ENCODE peak calls at places on chromosomes 13 and 19, in seven cellular contexts. One of them, this sample, is unnamed. For H3K36me3, the result is how much of the 10 kb centered on the place peaks cover.

GRCh38 chr13:99971576-99972189 is at the start of gene ZIC5:
- DNase-seq in mesenchymal stem cell: no peak
- DNase-seq in endodermal cell: peak
- DNase-seq in neuronal stem cell: peak
- DNase-seq in GM23248: no peak
- DNase-seq in K562: no peak
- DNase-seq in mesendoderm: peak
- DNase-seq in this sample: no peak

GRCh38 chr19:45591004-45591637 is 6.5 kb upstream of the OPA3 start:
- DNase-seq in mesendoderm: peak
- DNase-seq in GM23248: peak
- DNase-seq in neuronal stem cell: no peak
- DNase-seq in mesenchymal stem cell: no peak
- DNase-seq in endodermal cell: peak
- DNase-seq in K562: peak
- DNase-seq in this sample: peak

GRCh38 chr13:51806571-51806970 is 2.6 kb upstream of the DHRS12 start:
- DNase-seq in mesenchymal stem cell: peak
- DNase-seq in endodermal cell: no peak
- DNase-seq in mesendoderm: peak
- DNase-seq in K562: no peak
- DNase-seq in neuronal stem cell: no peak
- DNase-seq in GM23248: peak
- DNase-seq in this sample: no peak

GRCh38 chr19:9849786-9850185 is 14.7 kb downstream of the PIN1 start:
- DNase-seq in mesendoderm: no peak
- DNase-seq in neuronal stem cell: no peak
- DNase-seq in mesenchymal stem cell: no peak
- DNase-seq in K562: no peak
- DNase-seq in endodermal cell: no peak
- DNase-seq in GM23248: no peak
- DNase-seq in this sample: no peak

GRCh38 chr13:26897706-26898550 is 137.3 kb upstream of the GPR12 start:
- DNase-seq in neuronal stem cell: no peak
- DNase-seq in mesenchymal stem cell: no peak
- DNase-seq in endodermal cell: peak
- DNase-seq in mesendoderm: peak
- DNase-seq in K562: no peak
- DNase-seq in GM23248: no peak
- DNase-seq in this sample: peak

GRCh38 chr13:41127746-41128145 is 4.9 kb downstream of the KBTBD6 start:
- DNase-seq in mesendoderm: no peak
- DNase-seq in K562: no peak
- DNase-seq in mesenchymal stem cell: no peak
- DNase-seq in neuronal stem cell: no peak
- DNase-seq in GM23248: no peak
- DNase-seq in endodermal cell: no peak
- DNase-seq in this sample: no peak

GRCh38 chr19:21603431-21604153 is 98.2 kb downstream of the ZNF429 start:
- DNase-seq in K562: no peak
- DNase-seq in mesenchymal stem cell: no peak
- DNase-seq in endodermal cell: no peak
- DNase-seq in GM23248: peak
- DNase-seq in neuronal stem cell: no peak
- DNase-seq in mesendoderm: peak
- DNase-seq in this sample: no peak

GRCh38 chr13:76620036-76620435 is 266.2 kb downstream of the KCTD12 start:
- DNase-seq in K562: no peak
- DNase-seq in mesenchymal stem cell: no peak
- DNase-seq in mesendoderm: no peak
- DNase-seq in GM23248: no peak
- DNase-seq in neuronal stem cell: no peak
- DNase-seq in endodermal cell: no peak
- DNase-seq in this sample: no peak

GRCh38 chr13:83709751-83710515 is 172.3 kb downstream of the SLITRK1 start:
- DNase-seq in mesenchymal stem cell: no peak
- DNase-seq in neuronal stem cell: no peak
- DNase-seq in K562: no peak
- DNase-seq in GM23248: no peak
- DNase-seq in endodermal cell: no peak
- DNase-seq in mesendoderm: no peak
- DNase-seq in this sample: no peak

GRCh38 chr13:79492313-79492798 is 11.4 kb downstream of the NDFIP2 start:
- DNase-seq in mesendoderm: peak
- DNase-seq in GM23248: peak
- DNase-seq in mesenchymal stem cell: peak
- DNase-seq in neuronal stem cell: no peak
- DNase-seq in endodermal cell: peak
- DNase-seq in K562: no peak
- DNase-seq in this sample: no peak

GRCh38 chr13:75554981-75555380 is 5.4 kb downstream of the UCHL3 start:
- DNase-seq in mesenchymal stem cell: no peak
- DNase-seq in endodermal cell: no peak
- DNase-seq in GM23248: peak
- DNase-seq in mesendoderm: no peak
- DNase-seq in K562: no peak
- DNase-seq in neuronal stem cell: no peak
- DNase-seq in this sample: no peak

GRCh38 chr19:11581740-11582139 is 4.3 kb upstream of the ACP5 start:
- DNase-seq in endodermal cell: no peak
- DNase-seq in K562: peak
- DNase-seq in mesenchymal stem cell: peak
- DNase-seq in GM23248: peak
- DNase-seq in mesendoderm: no peak
- DNase-seq in neuronal stem cell: no peak
- DNase-seq in this sample: no peak

GRCh38 chr19:41910992-41911888 is 17.0 kb downstream of the ERFL start:
- DNase-seq in mesendoderm: no peak
- DNase-seq in GM23248: no peak
- DNase-seq in mesenchymal stem cell: no peak
- DNase-seq in neuronal stem cell: no peak
- DNase-seq in endodermal cell: no peak
- DNase-seq in K562: peak
- DNase-seq in this sample: peak

GRCh38 chr13:49304763-49305695 is 57.3 kb downstream of the CDADC1 start:
- DNase-seq in mesenchymal stem cell: no peak
- DNase-seq in neuronal stem cell: no peak
- DNase-seq in GM23248: no peak
- DNase-seq in mesendoderm: no peak
- DNase-seq in K562: no peak
- DNase-seq in endodermal cell: no peak
- DNase-seq in this sample: no peak

GRCh38 chr13:89514534-89515312 is 1832.8 kb upstream of the MIR17HG start:
- DNase-seq in endodermal cell: peak
- DNase-seq in mesenchymal stem cell: peak
- DNase-seq in mesendoderm: peak
- DNase-seq in neuronal stem cell: peak
- DNase-seq in K562: no peak
- DNase-seq in GM23248: peak
- DNase-seq in this sample: no peak

GRCh38 chr13:93398167-93398566 is 171.6 kb downstream of the GPC6 start:
- DNase-seq in mesendoderm: no peak
- DNase-seq in GM23248: peak
- DNase-seq in endodermal cell: no peak
- DNase-seq in K562: no peak
- DNase-seq in mesenchymal stem cell: peak
- DNase-seq in neuronal stem cell: no peak
- DNase-seq in this sample: no peak

GRCh38 chr13:111967572-111968201 is 99.3 kb upstream of the SOX1 start:
- DNase-seq in neuronal stem cell: no peak
- DNase-seq in mesendoderm: no peak
- DNase-seq in K562: no peak
- DNase-seq in endodermal cell: no peak
- DNase-seq in mesenchymal stem cell: no peak
- DNase-seq in GM23248: no peak
- DNase-seq in this sample: no peak

GRCh38 chr13:44040070-44040753 is 160.5 kb downstream of the LACC1 start:
- DNase-seq in neuronal stem cell: no peak
- DNase-seq in mesenchymal stem cell: peak
- DNase-seq in K562: no peak
- DNase-seq in GM23248: peak
- DNase-seq in mesendoderm: no peak
- DNase-seq in endodermal cell: no peak
- DNase-seq in this sample: no peak

GRCh38 chr19:29941828-29942403 is at the start of gene URI1:
- DNase-seq in neuronal stem cell: peak
- DNase-seq in mesenchymal stem cell: peak
- DNase-seq in mesendoderm: peak
- DNase-seq in endodermal cell: peak
- DNase-seq in K562: peak
- DNase-seq in GM23248: peak
- DNase-seq in this sample: peak

GRCh38 chr19:10505583-10506229 is 2.5 kb upstream of the KEAP1 start:
- DNase-seq in GM23248: peak
- DNase-seq in endodermal cell: peak
- DNase-seq in mesendoderm: peak
- DNase-seq in K562: peak
- DNase-seq in neuronal stem cell: peak
- DNase-seq in mesenchymal stem cell: peak
- DNase-seq in this sample: peak

GRCh38 chr13:99386911-99387788 is 80.0 kb upstream of the GPR183 start:
- DNase-seq in GM23248: peak
- DNase-seq in neuronal stem cell: peak
- DNase-seq in mesenchymal stem cell: no peak
- DNase-seq in endodermal cell: peak
- DNase-seq in K562: peak
- DNase-seq in mesendoderm: peak
- DNase-seq in this sample: no peak

GRCh38 chr13:44243198-44243852 is 130.3 kb upstream of the SERP2 start:
- DNase-seq in endodermal cell: peak
- DNase-seq in neuronal stem cell: peak
- DNase-seq in mesendoderm: peak
- DNase-seq in GM23248: peak
- DNase-seq in mesenchymal stem cell: peak
- DNase-seq in K562: peak
- DNase-seq in this sample: no peak

GRCh38 chr19:8814176-8814575 is 17.9 kb downstream of the ZNF558 start:
- DNase-seq in GM23248: no peak
- DNase-seq in neuronal stem cell: no peak
- DNase-seq in endodermal cell: no peak
- DNase-seq in mesendoderm: no peak
- DNase-seq in mesenchymal stem cell: no peak
- DNase-seq in K562: no peak
- DNase-seq in this sample: no peak
- H3K36me3 ChIP-seq in GM23248: half or more
- H3K36me3 ChIP-seq in neuronal stem cell: under half
- H3K36me3 ChIP-seq in endodermal cell: half or more
- H3K36me3 ChIP-seq in mesendoderm: under half
- H3K36me3 ChIP-seq in mesenchymal stem cell: half or more
- H3K36me3 ChIP-seq in K562: half or more
- H3K36me3 ChIP-seq in this sample: under half

GRCh38 chr19:3098515-3099346 is 4.6 kb downstream of the GNA11 start:
- DNase-seq in K562: no peak
- DNase-seq in mesenchymal stem cell: peak
- DNase-seq in mesendoderm: no peak
- DNase-seq in neuronal stem cell: no peak
- DNase-seq in endodermal cell: no peak
- DNase-seq in GM23248: peak
- DNase-seq in this sample: peak
- H3K9ac ChIP-seq in K562: no peak
- H3K9ac ChIP-seq in mesenchymal stem cell: peak
- H3K9ac ChIP-seq in mesendoderm: no peak
- H3K9ac ChIP-seq in neuronal stem cell: no peak
- H3K9ac ChIP-seq in endodermal cell: no peak
- H3K9ac ChIP-seq in GM23248: peak
- H3K9ac ChIP-seq in this sample: peak

GRCh38 chr13:102774596-102775375 is 1.2 kb upstream of the TEX30 start:
- DNase-seq in mesenchymal stem cell: no peak
- DNase-seq in GM23248: no peak
- DNase-seq in K562: no peak
- DNase-seq in endodermal cell: no peak
- DNase-seq in mesendoderm: peak
- DNase-seq in neuronal stem cell: no peak
- DNase-seq in this sample: no peak

GRCh38 chr13:102784501-102784900 is 10.9 kb upstream of the TEX30 start:
- DNase-seq in mesenchymal stem cell: no peak
- DNase-seq in endodermal cell: no peak
- DNase-seq in GM23248: no peak
- DNase-seq in K562: no peak
- DNase-seq in neuronal stem cell: no peak
- DNase-seq in mesendoderm: no peak
- DNase-seq in this sample: no peak

GRCh38 chr13:102777716-102778115 is 4.1 kb upstream of the TEX30 start:
- DNase-seq in endodermal cell: no peak
- DNase-seq in mesenchymal stem cell: no peak
- DNase-seq in mesendoderm: no peak
- DNase-seq in K562: no peak
- DNase-seq in neuronal stem cell: no peak
- DNase-seq in GM23248: no peak
- DNase-seq in this sample: no peak

GRCh38 chr13:102781591-102781990 is 8.0 kb upstream of the TEX30 start:
- DNase-seq in neuronal stem cell: no peak
- DNase-seq in GM23248: no peak
- DNase-seq in K562: no peak
- DNase-seq in endodermal cell: no peak
- DNase-seq in mesenchymal stem cell: no peak
- DNase-seq in mesendoderm: no peak
- DNase-seq in this sample: no peak

DNA sequence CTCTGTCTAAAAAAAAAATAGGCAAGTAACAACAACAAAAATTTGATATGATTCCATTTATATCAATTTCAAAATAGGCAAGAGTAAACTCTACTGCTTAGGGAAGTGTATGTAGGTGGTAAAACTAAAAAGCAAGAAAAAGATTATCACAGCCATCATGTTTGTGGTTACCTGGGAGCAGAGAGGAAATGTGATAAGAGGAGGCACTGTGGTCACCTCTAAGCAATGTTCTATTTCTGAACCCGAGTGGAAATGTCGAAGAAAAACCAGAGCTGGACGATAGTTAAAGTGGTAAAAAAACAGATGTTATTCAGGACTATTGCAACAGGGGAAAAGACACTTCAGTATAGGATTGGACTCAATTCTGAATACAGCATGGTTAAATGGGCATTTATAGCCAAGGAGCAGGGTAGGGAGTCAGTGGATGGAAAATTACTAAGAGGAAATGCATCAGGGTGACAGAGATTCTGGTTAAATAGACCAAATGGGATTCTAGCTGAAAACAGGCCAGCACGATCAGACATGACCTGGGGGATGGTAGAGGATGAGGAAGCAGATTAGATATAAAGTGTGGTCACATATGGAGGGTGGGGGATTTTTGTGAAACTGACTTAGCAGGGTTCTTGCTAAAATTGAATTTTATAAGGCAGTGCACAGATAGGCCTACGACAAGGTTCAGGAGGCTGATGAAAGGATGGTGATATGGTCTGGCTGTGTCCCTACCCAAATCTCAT is 6.0 kb upstream of the TEX30 start:
- DNase-seq in GM23248: no peak
- DNase-seq in endodermal cell: no peak
- DNase-seq in mesenchymal stem cell: no peak
- DNase-seq in mesendoderm: no peak
- DNase-seq in neuronal stem cell: no peak
- DNase-seq in K562: no peak
- DNase-seq in this sample: no peak
- H3K4me3 ChIP-seq in GM23248: no peak
- H3K4me3 ChIP-seq in endodermal cell: no peak
- H3K4me3 ChIP-seq in mesenchymal stem cell: no peak
- H3K4me3 ChIP-seq in mesendoderm: no peak
- H3K4me3 ChIP-seq in neuronal stem cell: no peak
- H3K4me3 ChIP-seq in K562: no peak
- H3K4me3 ChIP-seq in this sample: no peak

GRCh38 chr19:51598159-51598915 is 27.3 kb downstream of the ZNF175 start:
- DNase-seq in GM23248: no peak
- DNase-seq in mesendoderm: no peak
- DNase-seq in mesenchymal stem cell: no peak
- DNase-seq in endodermal cell: no peak
- DNase-seq in K562: no peak
- DNase-seq in neuronal stem cell: no peak
- DNase-seq in this sample: no peak
- H3K36me3 ChIP-seq in GM23248: under half
- H3K36me3 ChIP-seq in mesendoderm: under half
- H3K36me3 ChIP-seq in mesenchymal stem cell: under half
- H3K36me3 ChIP-seq in endodermal cell: under half
- H3K36me3 ChIP-seq in K562: under half
- H3K36me3 ChIP-seq in neuronal stem cell: under half
- H3K36me3 ChIP-seq in this sample: under half

This sample was measured in kidney.